ENCODE peak calls at places on chromosomes 11 and 22, in five cellular contexts. V is AG10803, S is foreskin fibroblast, Z is IMR-90, W is heart right ventricle. N is an unnamed sample.

GRCh38 chr11:133929401-133930052 is 27.2 kb downstream of the IGSF9B start:
- DNase-seq in S (no peak), W (no peak), Z (no peak), V (no peak), N (no peak)

GRCh38 chr22:29391546-29391945 is 3.2 kb upstream of the AP1B1 start:
- DNase-seq in W (no peak), S (no peak), V (no peak), Z (no peak), N (no peak)

GRCh38 chr11:63917685-63918523 is 940 bp upstream of the RCOR2 start:
- DNase-seq in V (peak; percentile 51), W (peak; percentile 80), Z (no peak), S (peak; percentile 50), N (peak; percentile 84)

GRCh38 chr11:128598755-128599154 is 11.4 kb upstream of the ETS1 start:
- DNase-seq in Z (peak; percentile 39), V (no peak), W (no peak), S (no peak), N (no peak)

GRCh38 chr22:47053865-47054185 is 291.4 kb downstream of the TBC1D22A start:
- DNase-seq in Z (peak; percentile 73), S (peak; percentile 36), V (peak; percentile 36), W (no peak), N (no peak)

GRCh38 chr22:23501244-23501643 is 78.8 kb downstream of the IGLL1 start:
- DNase-seq in Z (no peak), W (no peak), V (no peak), S (no peak), N (no peak)

GRCh38 chr11:63023851-63024648 is 8.4 kb upstream of the SLC22A8 start:
- DNase-seq in Z (peak; percentile 61), S (peak; percentile 66), V (peak; percentile 67), W (peak; percentile 86), N (peak; percentile 87)

GRCh38 chr11:12237381-12237784 is 127.0 kb downstream of the MICAL2 start:
- DNase-seq in S (no peak), W (no peak), Z (no peak), V (no peak), N (no peak)

GRCh38 chr11:69894126-69895047 is 75.2 kb upstream of the FGF3 start:
- DNase-seq in W (no peak), V (no peak), Z (peak; percentile 77), S (no peak), N (no peak)

GRCh38 chr11:61153593-61154090 is 7.6 kb downstream of the VPS37C start:
- DNase-seq in Z (no peak), V (peak; percentile 54), W (no peak), S (no peak), N (no peak)

GRCh38 chr11:70050243-70050642 is 27.9 kb upstream of the ANO1 start:
- DNase-seq in Z (no peak), W (no peak), S (no peak), V (no peak), N (no peak)

GRCh38 chr22:24420072-24420976 is 7.1 kb upstream of the ADORA2A start:
- DNase-seq in W (peak; percentile 51), S (no peak), Z (no peak), V (no peak), N (no peak)

GRCh38 chr11:58525037-58525614 is 17.2 kb upstream of the OR5B21 start:
- DNase-seq in W (no peak), V (no peak), S (no peak), Z (no peak), N (no peak)

GRCh38 chr22:49470741-49471134 is 356.9 kb downstream of the BRD1 start:
- DNase-seq in S (no peak), V (no peak), Z (no peak), W (no peak), N (no peak)

GRCh38 chr22:25235547-25236290 is 16.3 kb downstream of the CRYBB2 start:
- DNase-seq in V (peak; percentile 68), W (peak; percentile 80), Z (peak; percentile 61), S (peak; percentile 48), N (peak; percentile 77)

GRCh38 chr11:92886243-92886905 is 83.1 kb upstream of the MTNR1B start:
- DNase-seq in V (peak; percentile 42), W (no peak), S (peak; percentile 4), Z (peak; percentile 61), N (no peak)

GRCh38 chr11:416757-417621 is 2.2 kb upstream of the SIGIRR start:
- DNase-seq in W (peak; percentile 62), V (peak; percentile 16), S (peak; percentile 14), Z (no peak), N (peak; percentile 66)

GRCh38 chr11:110251837-110252236 is 44.6 kb downstream of the RDX start:
- DNase-seq in V (peak; percentile 47), W (no peak), S (peak; percentile 47), Z (peak; percentile 65), N (no peak)

GRCh38 chr11:95239871-95240648 is 9.1 kb upstream of the SESN3 start:
- DNase-seq in Z (no peak), W (no peak), S (no peak), V (no peak), N (no peak)

GRCh38 chr22:49664371-49664881 is 163.2 kb downstream of the BRD1 start:
- DNase-seq in Z (no peak), W (no peak), S (no peak), V (no peak), N (no peak)

GRCh38 chr11:66739983-66740382 is 11.0 kb upstream of the SPTBN2 start:
- DNase-seq in V (peak; percentile 12), W (no peak), S (no peak), Z (peak; percentile 69), N (no peak)

GRCh38 chr11:114059984-114060401 is 482 bp downstream of the ZBTB16 start:
- DNase-seq in V (no peak), W (no peak), S (peak; percentile 52), Z (no peak), N (peak; percentile 45)

GRCh38 chr11:76141901-76142300 is 64.4 kb downstream of the WNT11 start:
- DNase-seq in S (no peak), Z (peak; percentile 5), V (no peak), W (no peak), N (no peak)

GRCh38 chr11:113977071-113977490 is 2.2 kb downstream of the HTR3A start:
- DNase-seq in V (no peak), W (no peak), Z (no peak), S (no peak), N (no peak)

GRCh38 chr22:29690481-29690880 is 29.3 kb upstream of the CABP7 start:
- DNase-seq in S (peak; percentile 45), V (peak; percentile 56), Z (no peak), W (no peak), N (no peak)

GRCh38 chr22:37484115-37485005 is 1.8 kb downstream of the MFNG start:
- DNase-seq in V (no peak), Z (no peak), S (no peak), W (peak; percentile 75), N (peak; percentile 80)

GRCh38 chr11:12544986-12545775 is 129.0 kb upstream of the TEAD1 start:
- DNase-seq in Z (peak; percentile 59), S (no peak), V (no peak), W (no peak), N (no peak)

GRCh38 chr22:20324139-20324516 is 4.3 kb upstream of the DGCR6L start:
- DNase-seq in V (no peak), W (no peak), S (no peak), Z (no peak), N (no peak)

GRCh38 chr22:46592390-46592872 is 27.8 kb upstream of the GRAMD4 start:
- DNase-seq in Z (peak; percentile 71), S (peak; percentile 46), V (peak; percentile 72), W (peak; percentile 70), N (peak; percentile 60)

GRCh38 chr22:23285734-23286133 is 105.4 kb downstream of the BCR start:
- DNase-seq in Z (peak; percentile 59), V (no peak), S (no peak), W (no peak), N (no peak)

GRCh38 chr22:24201681-24202590 is 20.6 kb downstream of the SUSD2 start:
- DNase-seq in V (no peak), Z (peak; percentile 35), S (no peak), W (no peak), N (no peak)

GRCh38 chr11:13141731-13142724 is 132.9 kb downstream of the RASSF10 start:
- DNase-seq in Z (no peak), S (no peak), V (no peak), W (peak; percentile 16), N (no peak)

GRCh38 chr11:57150454-57150917 is 31.3 kb upstream of the LRRC55 start:
- DNase-seq in V (peak; percentile 6), Z (peak; percentile 1), W (no peak), S (no peak), N (no peak)

GRCh38 chr11:36044636-36045035 is 100.8 kb downstream of the LDLRAD3 start:
- DNase-seq in W (no peak), S (no peak), V (no peak), Z (no peak), N (no peak)

GRCh38 chr11:36037031-36037430 is 93.2 kb downstream of the LDLRAD3 start:
- DNase-seq in S (no peak), V (peak; percentile 47), Z (peak; percentile 43), W (peak; percentile 28), N (peak; percentile 32)

DNA sequence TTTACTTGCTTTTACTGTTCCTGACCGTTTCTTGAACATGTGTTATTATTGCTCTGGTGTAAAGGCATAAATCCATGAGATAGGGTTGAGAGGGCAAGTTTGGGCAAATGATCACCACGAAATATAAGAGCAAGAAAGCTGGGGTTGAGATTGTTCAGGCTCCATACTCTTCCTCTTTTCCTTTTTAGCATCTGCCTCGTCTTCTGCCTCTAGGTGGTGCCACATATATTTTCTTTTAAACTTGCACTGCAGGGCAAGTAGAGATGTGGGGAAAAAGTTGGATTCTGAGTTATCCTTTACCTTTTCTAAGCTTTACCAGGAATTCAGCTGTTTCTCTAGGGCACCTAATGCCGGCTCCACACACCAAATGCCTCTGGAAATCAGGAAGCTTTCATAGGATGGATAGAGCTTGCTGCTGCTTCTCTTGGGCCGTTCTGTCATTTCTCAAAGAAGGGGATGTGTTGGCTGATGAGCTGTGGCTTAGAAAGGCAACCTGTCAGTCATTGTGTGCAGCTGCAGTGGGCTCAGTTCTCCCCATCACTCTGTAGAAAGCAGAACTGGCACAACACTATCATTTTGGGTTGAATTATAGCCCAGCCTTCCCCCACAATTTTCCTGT is 98.2 kb downstream of the LDLRAD3 start:
- DNase-seq in V (peak; percentile 22), Z (no peak), W (no peak), S (no peak), N (no peak)
- H3K4me3 ChIP-seq in V (no peak overlapping the region), Z (no peak overlapping the region), W (no peak overlapping the region), S (no peak overlapping the region), N (no peak overlapping the region)

GRCh38 chr11:31943056-31943780 is 132.1 kb upstream of the PAX6 start:
- DNase-seq in V (no peak), S (no peak), W (no peak), Z (no peak), N (no peak)

DNA sequence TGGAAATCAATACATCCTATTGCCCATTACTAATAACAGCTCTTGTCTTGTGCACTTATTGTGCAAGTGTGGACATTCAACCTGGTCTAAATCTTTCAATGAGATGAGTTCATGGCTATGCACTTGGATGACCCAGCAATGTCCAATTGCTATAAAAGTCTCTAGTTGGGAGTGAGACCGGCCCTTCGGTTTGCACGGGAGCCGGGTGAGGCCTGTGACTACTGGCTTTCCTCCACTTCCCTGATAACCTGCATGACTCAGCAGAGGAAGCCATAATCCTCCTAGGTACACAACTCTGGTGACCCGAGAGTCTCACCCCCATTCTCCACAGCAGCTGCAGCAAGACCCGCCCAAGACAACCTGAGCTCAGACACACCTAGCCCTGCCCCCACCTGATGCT is 135.9 kb upstream of the PAX6 start:
- DNase-seq in W (no peak), S (no peak), V (no peak), Z (no peak), N (no peak)
- H3K4me3 ChIP-seq in W (no peak overlapping the region), S (no peak overlapping the region), V (no peak overlapping the region), Z (no peak overlapping the region), N (no peak overlapping the region)

GRCh38 chr22:44331881-44332714 is 19.3 kb upstream of the SHISAL1 start:
- DNase-seq in S (peak; percentile 9), V (peak; percentile 46), W (peak; percentile 48), Z (peak; percentile 33), N (peak; percentile 37)
- H3K4me3 ChIP-seq in S (peak overlapping the region; percentile 46), V (peak overlapping the region; percentile 53), W (peak overlapping the region; percentile 27), Z (peak overlapping the region; percentile 40), N (peak overlapping the region; percentile 50)

GRCh38 chr22:42432020-42432596 is at the start of gene NFAM1:
- DNase-seq in S (no peak), W (peak; percentile 54), Z (no peak), V (no peak), N (peak; percentile 59)
- H3K4me3 ChIP-seq in S (no peak within 1 kb of the TSS), W (peak within 1 kb of the TSS; percentile 34), Z (no peak within 1 kb of the TSS), V (no peak within 1 kb of the TSS), N (peak within 1 kb of the TSS; percentile 35)

N was measured in left ventricle myocardium inferior.